ENCODE peak calls at places on chromosome 3, in five cellular contexts. A, M, J, U and D are unnamed samples.

GRCh38 chr3:111585214-111585613 is 9.9 kb downstream of the ZBED2 start:
- DNase-seq in A (peak), M (peak), J (no peak), U (no peak), D (peak)

GRCh38 chr3:16849240-16849639 is 35.5 kb upstream of the PLCL2 start:
- DNase-seq in M (no peak), U (peak), J (peak), A (no peak), D (no peak)

GRCh38 chr3:49351521-49352011 is 6.6 kb downstream of the GPX1 start:
- DNase-seq in J (no peak), A (no peak), U (no peak), M (peak), D (peak)

GRCh38 chr3:72383230-72383629 is 465.0 kb downstream of the SHQ1 start:
- DNase-seq in U (no peak), J (no peak), A (no peak), M (no peak), D (no peak)

GRCh38 chr3:189142527-189142926 is 29.2 kb upstream of the TPRG1 start:
- DNase-seq in A (no peak), J (no peak), U (no peak), M (peak), D (no peak)

GRCh38 chr3:12708584-12709192 is 44.8 kb upstream of the RAF1 start:
- DNase-seq in J (no peak), M (peak), U (no peak), A (no peak), D (peak)

GRCh38 chr3:150521458-150521857 is 24.8 kb downstream of the SERP1 start:
- DNase-seq in J (no peak), A (no peak), M (no peak), U (no peak), D (no peak)

GRCh38 chr3:194801378-194802124 is 115.9 kb downstream of the FAM43A start:
- DNase-seq in J (no peak), U (no peak), M (no peak), A (no peak), D (no peak)

GRCh38 chr3:176167272-176167671 is 1030.0 kb downstream of the TBL1XR1 start:
- DNase-seq in M (peak), J (no peak), A (peak), U (no peak), D (peak)

GRCh38 chr3:156910022-156910421 is 83.9 kb downstream of the LEKR1 start:
- DNase-seq in M (no peak), U (no peak), J (no peak), A (no peak), D (no peak)

GRCh38 chr3:166713787-166714186 is 666.3 kb downstream of the ZBBX start:
- DNase-seq in J (no peak), A (no peak), M (no peak), U (no peak), D (no peak)

GRCh38 chr3:55823001-55823400 is 335.9 kb upstream of the WNT5A start:
- DNase-seq in U (no peak), J (no peak), M (no peak), A (no peak), D (no peak)

GRCh38 chr3:129112308-129113052 is 9.1 kb downstream of the RAB43 start:
- DNase-seq in J (no peak), M (no peak), U (peak), A (no peak), D (no peak)

GRCh38 chr3:133295199-133295901 is 104.5 kb upstream of the BFSP2 start:
- DNase-seq in M (peak), A (no peak), J (peak), U (no peak), D (no peak)

GRCh38 chr3:185823280-185824044 is 1.4 kb downstream of the IGF2BP2 start:
- DNase-seq in J (peak), A (no peak), U (no peak), M (peak), D (peak)

GRCh38 chr3:132321321-132321720 is 4.1 kb downstream of the ACP3 start:
- DNase-seq in U (no peak), M (no peak), A (no peak), J (no peak), D (no peak)

GRCh38 chr3:100538339-100538706 is 45.9 kb downstream of the TMEM45A start:
- DNase-seq in U (no peak), A (no peak), M (no peak), J (no peak), D (no peak)

GRCh38 chr3:63199606-63200005 is 78.5 kb upstream of the SYNPR start:
- DNase-seq in M (no peak), A (no peak), J (no peak), U (no peak), D (no peak)

GRCh38 chr3:126828306-126828705 is 124.3 kb downstream of the CHCHD6 start:
- DNase-seq in J (no peak), A (no peak), U (no peak), M (no peak), D (no peak)

GRCh38 chr3:43423142-43423541 is 136.8 kb downstream of the SNRK start:
- DNase-seq in U (no peak), J (no peak), A (no peak), M (peak), D (no peak)

GRCh38 chr3:17195856-17196604 is 311.3 kb downstream of the PLCL2 start:
- DNase-seq in U (peak), M (peak), J (peak), A (no peak), D (no peak)

GRCh38 chr3:13343601-13344000 is 76.5 kb downstream of the NUP210 start:
- DNase-seq in A (no peak), M (no peak), J (no peak), U (no peak), D (no peak)

GRCh38 chr3:117547956-117548550 is 838.5 kb downstream of the TUSC7 start:
- DNase-seq in M (peak), U (no peak), J (no peak), A (no peak), D (no peak)

GRCh38 chr3:9914559-9915251 is 2.2 kb upstream of the IL17RC start:
- DNase-seq in M (no peak), U (no peak), J (peak), A (no peak), D (no peak)

GRCh38 chr3:11020764-11021163 is 28.2 kb downstream of the SLC6A1 start:
- DNase-seq in M (no peak), U (no peak), A (no peak), J (no peak), D (no peak)

GRCh38 chr3:186380622-186381380 is 18.8 kb upstream of the DGKG start:
- DNase-seq in U (no peak), J (no peak), A (no peak), M (peak), D (no peak)

GRCh38 chr3:40608091-40608490 is 83.3 kb downstream of the ZNF621 start:
- DNase-seq in A (no peak), J (no peak), U (no peak), M (no peak), D (no peak)

GRCh38 chr3:197595470-197596185 is 39.9 kb upstream of the BDH1 start:
- DNase-seq in A (no peak), M (no peak), U (no peak), J (no peak), D (no peak)

GRCh38 chr3:62926494-62926893 is 51.3 kb upstream of the CADPS start:
- DNase-seq in J (peak), A (no peak), U (no peak), M (no peak), D (no peak)

GRCh38 chr3:11212301-11212613 is 58.0 kb downstream of the HRH1 start:
- DNase-seq in J (no peak), A (peak), M (peak), U (no peak), D (no peak)

GRCh38 chr3:119748996-119749395 is 32.9 kb upstream of the NR1I2 start:
- DNase-seq in M (no peak), A (no peak), J (no peak), U (no peak), D (no peak)

GRCh38 chr3:60153221-60153999 is 1097.8 kb downstream of the FHIT start:
- DNase-seq in A (no peak), U (no peak), M (no peak), J (no peak), D (no peak)

GRCh38 chr3:14145670-14146380 is 21.0 kb downstream of the TMEM43 start:
- DNase-seq in M (no peak), A (no peak), U (no peak), J (peak), D (no peak)

GRCh38 chr3:177776656-177777055 is 579.4 kb upstream of the TBL1XR1 start:
- DNase-seq in M (peak), A (no peak), U (no peak), J (peak), D (peak)

GRCh38 chr3:148146947-148147346 is 550.8 kb upstream of the AGTR1 start:
- DNase-seq in M (peak), U (no peak), A (no peak), J (no peak), D (no peak)

GRCh38 chr3:132623646-132624045 is 26.6 kb downstream of the ACKR4 start:
- DNase-seq in U (peak), J (no peak), M (no peak), A (no peak), D (no peak)

GRCh38 chr3:124033360-124034015 is 41.6 kb upstream of the ROPN1 start:
- DNase-seq in A (no peak), U (no peak), J (peak), M (peak), D (peak)

GRCh38 chr3:124035463-124036121 is 43.7 kb upstream of the ROPN1 start:
- DNase-seq in A (no peak), M (no peak), J (no peak), U (no peak), D (no peak)

GRCh38 chr3:124034016-124034808 is 42.3 kb upstream of the ROPN1 start:
- DNase-seq in J (peak), A (no peak), M (peak), U (no peak), D (peak)

GRCh38 chr3:124032881-124033359 is 41.0 kb upstream of the ROPN1 start:
- DNase-seq in J (peak), A (peak), M (peak), U (no peak), D (peak)

DNA sequence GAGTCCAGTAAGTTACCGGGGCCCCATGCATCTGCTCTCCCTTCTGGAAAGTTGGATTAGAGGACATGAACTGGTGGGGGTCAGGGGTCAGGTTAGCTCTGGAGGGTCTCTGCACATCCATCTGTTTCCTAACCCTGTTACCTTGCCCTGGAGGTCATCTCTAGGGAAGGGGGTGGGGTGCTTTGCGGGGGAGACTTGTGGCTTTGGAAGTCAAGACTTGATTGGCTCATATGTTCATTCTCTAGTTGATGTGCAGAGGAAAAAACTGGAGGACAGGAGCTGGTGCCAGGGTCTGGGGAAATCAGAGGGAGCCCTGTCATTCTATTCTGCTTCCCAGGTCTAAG is 42.9 kb upstream of the ROPN1 start:
- DNase-seq in J (no peak), A (no peak), U (no peak), M (no peak), D (no peak)
- TF ChIP-seq EZH2phosphoT487 in J (no peak), A (no peak), U (no peak), M (no peak), D (no peak)

GRCh38 chr3:80350771-80351170 is 583.0 kb upstream of the ROBO1 start:
- DNase-seq in M (no peak), J (no peak), A (no peak), U (no peak), D (no peak)
- TF ChIP-seq EZH2phosphoT487 in M (no peak), J (no peak), A (no peak), U (no peak), D (no peak)

DNA sequence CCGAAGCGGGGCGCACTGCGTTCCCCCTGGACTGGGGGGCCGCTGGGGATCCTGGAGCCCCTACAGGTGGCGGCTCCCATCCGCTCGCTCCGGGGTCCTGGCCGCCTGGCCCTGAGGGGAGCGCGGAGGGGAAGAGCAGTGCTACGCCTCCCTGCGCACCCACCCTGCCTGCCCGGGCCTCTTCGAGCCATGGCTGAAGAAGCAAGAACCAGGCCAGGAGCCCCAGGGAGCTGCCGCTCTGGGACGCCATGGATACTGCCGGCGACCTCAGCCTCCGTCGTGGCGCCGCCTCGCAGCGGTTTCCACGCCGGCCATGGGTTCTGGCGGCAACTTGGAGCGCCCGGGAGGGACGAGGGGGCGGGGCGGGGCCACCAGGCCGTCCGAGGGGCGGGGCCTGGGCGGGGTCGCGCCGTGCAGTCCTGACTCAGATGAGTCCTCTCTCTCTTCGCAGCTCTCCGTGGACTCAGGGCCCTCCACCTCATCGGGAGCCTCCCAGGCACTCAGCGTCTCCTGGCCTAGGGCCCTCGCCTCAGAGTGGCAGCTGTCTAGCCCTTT is 50.9 kb downstream of the MYL3 start:
- DNase-seq in M (no peak), J (peak), A (no peak), U (no peak), D (peak)
- TF ChIP-seq EZH2phosphoT487 in M (no peak), J (no peak), A (no peak), U (no peak), D (no peak)

GRCh38 chr3:30141178-30141581 is 465.2 kb upstream of the TGFBR2 start:
- DNase-seq in M (no peak), U (no peak), J (no peak), A (no peak), D (no peak)

GRCh38 chr3:30139283-30139682 is 467.1 kb upstream of the TGFBR2 start:
- DNase-seq in U (no peak), M (no peak), A (no peak), J (no peak), D (no peak)

GRCh38 chr3:30141927-30142326 is 464.5 kb upstream of the TGFBR2 start:
- DNase-seq in U (no peak), A (no peak), J (no peak), M (no peak), D (no peak)

GRCh38 chr3:30142946-30143345 is 463.5 kb upstream of the TGFBR2 start:
- DNase-seq in A (no peak), U (no peak), J (no peak), M (no peak), D (no peak)

DNA sequence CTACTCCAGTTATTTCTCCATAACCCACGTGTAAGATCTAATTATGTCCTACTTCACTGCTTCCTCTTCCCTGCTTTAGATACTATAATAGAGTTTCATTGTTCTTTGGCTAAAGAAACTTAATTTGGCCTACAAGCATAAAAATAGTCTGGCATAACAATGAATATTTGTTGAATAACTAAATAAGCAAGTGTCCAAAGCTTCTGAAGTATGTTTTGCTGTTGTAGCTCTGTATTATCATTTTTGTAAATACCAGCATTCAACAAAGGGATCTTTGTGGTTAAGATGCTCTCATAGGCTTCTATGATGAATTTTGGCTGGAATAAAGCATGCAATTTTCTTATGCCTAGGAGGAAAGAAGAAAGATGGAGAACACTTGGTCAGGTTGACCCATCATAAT is 466.0 kb upstream of the TGFBR2 start:
- DNase-seq in M (no peak), A (no peak), J (no peak), U (no peak), D (no peak)
- TF ChIP-seq EZH2phosphoT487 in M (no peak), A (no peak), J (no peak), U (no peak), D (no peak)

GRCh38 chr3:125556314-125556713 is 36.3 kb upstream of the SNX4 start:
- DNase-seq in J (no peak), M (no peak), U (no peak), A (no peak), D (no peak)
- TF ChIP-seq EZH2phosphoT487 in J (no peak), M (no peak), U (no peak), A (no peak), D (no peak)

GRCh38 chr3:61793056-61793455 is 231.7 kb downstream of the PTPRG start:
- DNase-seq in M (no peak), U (no peak), A (no peak), J (no peak), D (no peak)
- TF ChIP-seq EZH2phosphoT487 in M (no peak), U (no peak), A (no peak), J (no peak), D (no peak)

DNA sequence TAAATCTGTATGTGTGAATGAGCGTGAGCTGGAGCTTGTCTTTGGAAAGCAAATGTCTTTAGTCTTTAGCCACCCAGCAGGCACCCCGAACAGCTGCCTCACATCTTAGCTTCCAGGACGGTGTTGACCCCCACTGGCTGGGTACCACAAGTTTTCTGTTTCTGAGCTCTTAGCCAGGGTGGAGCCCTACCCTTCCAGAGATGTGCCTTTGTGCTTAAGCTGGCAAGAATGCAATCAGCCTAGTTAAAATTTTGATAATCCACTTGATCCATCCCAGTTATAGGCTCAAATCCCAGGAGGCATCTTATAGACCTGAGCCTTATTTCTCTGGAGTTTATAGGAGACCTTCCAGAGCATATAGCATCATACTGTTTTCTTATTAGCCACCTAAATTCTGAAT is 121.3 kb downstream of the PDCD6IP start:
- DNase-seq in J (peak), A (no peak), M (no peak), U (no peak), D (no peak)
- TF ChIP-seq EZH2phosphoT487 in J (no peak), A (no peak), M (no peak), U (no peak), D (no peak)

DNA sequence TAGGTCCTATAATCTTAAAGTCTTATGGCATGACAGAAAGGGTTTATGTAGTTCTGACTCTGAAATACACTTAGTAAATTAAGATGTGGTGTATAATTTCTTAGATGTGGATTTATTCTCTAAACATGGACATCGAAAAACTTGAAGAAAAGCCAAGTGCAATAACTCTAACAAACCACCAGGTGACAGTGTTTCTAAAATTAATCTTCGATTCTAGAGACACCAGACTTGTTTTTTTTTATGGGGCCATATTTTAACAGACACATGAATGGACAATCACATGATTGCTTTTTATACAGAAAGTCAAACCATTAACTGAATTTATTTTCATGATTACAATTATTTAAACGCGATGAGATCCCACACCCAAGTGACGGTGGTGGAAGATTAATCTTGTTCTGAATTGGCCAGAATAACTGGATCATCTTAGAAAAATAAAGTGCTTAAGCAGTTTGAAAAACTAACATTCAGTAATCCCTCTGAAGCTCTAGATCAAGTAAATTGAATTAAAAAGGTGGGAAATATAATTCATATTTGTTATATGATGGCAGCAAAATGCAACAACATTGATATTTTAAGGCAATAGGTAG is 305.1 kb downstream of the LSAMP start:
- DNase-seq in U (peak), M (peak), J (peak), A (peak), D (peak)
- TF ChIP-seq EZH2phosphoT487 in U (no peak), M (no peak), J (no peak), A (no peak), D (no peak)